ENCODE peak calls at places on chromosomes 5 and 9, in four cellular contexts. One of them, this sample, is unnamed.

GRCh38 chr9:137096785-137097546 is 10.2 kb downstream of the MAN1B1 start:
- DNase-seq in K562: no peak
- DNase-seq in HepG2: no peak
- DNase-seq in Panc1: no peak
- DNase-seq in this sample: no peak

GRCh38 chr5:67809589-67809988 is 406.0 kb upstream of the PIK3R1 start:
- DNase-seq in Panc1: no peak
- DNase-seq in K562: no peak
- DNase-seq in HepG2: no peak
- DNase-seq in this sample: no peak

GRCh38 chr9:125476645-125477044 is 215.0 kb downstream of the GAPVD1 start:
- DNase-seq in Panc1: no peak
- DNase-seq in HepG2: peak; percentile 27
- DNase-seq in K562: peak; percentile 73
- DNase-seq in this sample: no peak

GRCh38 chr5:10631597-10631996 is 67.7 kb downstream of the ANKRD33B start:
- DNase-seq in Panc1: no peak
- DNase-seq in K562: no peak
- DNase-seq in HepG2: no peak
- DNase-seq in this sample: no peak

GRCh38 chr5:166595274-166595951 is 1696.0 kb upstream of the WWC1 start:
- DNase-seq in Panc1: no peak
- DNase-seq in K562: no peak
- DNase-seq in HepG2: no peak
- DNase-seq in this sample: no peak

GRCh38 chr5:58455066-58455465 is 4.8 kb downstream of the PLK2 start:
- DNase-seq in HepG2: no peak
- DNase-seq in Panc1: no peak
- DNase-seq in K562: no peak
- DNase-seq in this sample: no peak

GRCh38 chr5:10485142-10485795 is 43.6 kb downstream of the ROPN1L start:
- DNase-seq in HepG2: no peak
- DNase-seq in K562: peak; percentile 86
- DNase-seq in Panc1: no peak
- DNase-seq in this sample: peak; percentile 18

GRCh38 chr5:112923148-112923917 is 1.3 kb upstream of the REEP5 start:
- DNase-seq in HepG2: no peak
- DNase-seq in Panc1: no peak
- DNase-seq in K562: peak; percentile 32
- DNase-seq in this sample: no peak

GRCh38 chr5:60822285-60822556 is 21.8 kb downstream of the ELOVL7 start:
- DNase-seq in HepG2: no peak
- DNase-seq in Panc1: no peak
- DNase-seq in K562: no peak
- DNase-seq in this sample: no peak

GRCh38 chr5:176578391-176578808 is 29.3 kb downstream of the CDHR2 start:
- DNase-seq in K562: peak; percentile 84
- DNase-seq in HepG2: peak; percentile 45
- DNase-seq in Panc1: no peak
- DNase-seq in this sample: peak; percentile 83

GRCh38 chr9:99682378-99682777 is 139.3 kb upstream of the NR4A3 start:
- DNase-seq in HepG2: no peak
- DNase-seq in K562: no peak
- DNase-seq in Panc1: no peak
- DNase-seq in this sample: no peak

GRCh38 chr5:134132372-134133212 is 18.1 kb downstream of the TCF7 start:
- DNase-seq in HepG2: no peak
- DNase-seq in Panc1: no peak
- DNase-seq in K562: no peak
- DNase-seq in this sample: no peak

GRCh38 chr5:6631441-6631840 is 1.4 kb downstream of the NSUN2 start:
- DNase-seq in Panc1: no peak
- DNase-seq in HepG2: no peak
- DNase-seq in K562: no peak
- DNase-seq in this sample: no peak

GRCh38 chr9:374726-375125 is 160.1 kb downstream of the DOCK8 start:
- DNase-seq in Panc1: no peak
- DNase-seq in K562: no peak
- DNase-seq in HepG2: no peak
- DNase-seq in this sample: no peak

GRCh38 chr5:176927562-176927961 is 28.4 kb upstream of the HK3 start:
- DNase-seq in K562: no peak
- DNase-seq in HepG2: no peak
- DNase-seq in Panc1: no peak
- DNase-seq in this sample: no peak

GRCh38 chr5:43037929-43038510 is 2.1 kb downstream of the ANXA2R start:
- DNase-seq in Panc1: peak; percentile 88
- DNase-seq in HepG2: no peak
- DNase-seq in K562: peak; percentile 49
- DNase-seq in this sample: no peak

GRCh38 chr5:102670224-102670836 is 84.8 kb upstream of the PAM start:
- DNase-seq in Panc1: no peak
- DNase-seq in K562: peak; percentile 76
- DNase-seq in HepG2: peak; percentile 22
- DNase-seq in this sample: peak; percentile 47

GRCh38 chr9:1869843-1870242 is 145.3 kb upstream of the SMARCA2 start:
- DNase-seq in HepG2: peak; percentile 18
- DNase-seq in Panc1: no peak
- DNase-seq in K562: peak; percentile 36
- DNase-seq in this sample: peak; percentile 7

GRCh38 chr5:115812372-115812771 is 4.1 kb downstream of the CDO1 start:
- DNase-seq in HepG2: no peak
- DNase-seq in K562: no peak
- DNase-seq in Panc1: no peak
- DNase-seq in this sample: no peak

DNA sequence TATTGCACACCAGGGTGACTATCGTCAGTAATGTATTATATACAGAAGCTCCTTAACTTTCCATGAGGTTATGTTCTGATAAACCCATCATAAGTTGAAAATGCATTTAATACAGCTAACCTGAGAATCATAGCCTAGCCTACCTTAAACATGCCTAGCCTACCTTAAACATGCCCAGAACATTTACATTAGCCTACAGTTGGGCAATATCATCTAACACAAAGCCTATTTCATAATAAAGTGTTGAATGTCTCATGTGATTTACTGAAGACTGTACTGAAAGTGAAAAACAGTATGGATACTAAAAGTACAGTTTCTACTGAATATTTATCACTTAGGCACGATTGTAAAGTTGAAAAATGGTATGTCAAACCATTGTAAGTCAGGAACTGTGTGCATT is 1.5 kb downstream of the GM2A start:
- DNase-seq in HepG2: no peak
- DNase-seq in Panc1: no peak
- DNase-seq in K562: no peak
- DNase-seq in this sample: no peak
- TF ChIP-seq TCF7L2 in HepG2: no peak
- TF ChIP-seq TCF7L2 in Panc1: no peak
- TF ChIP-seq TCF7L2 in K562: no peak
- TF ChIP-seq TCF7L2 in this sample: no peak

GRCh38 chr9:79384506-79384905 is 187.3 kb upstream of the TLE4 start:
- DNase-seq in HepG2: no peak
- DNase-seq in Panc1: no peak
- DNase-seq in K562: no peak
- DNase-seq in this sample: no peak

GRCh38 chr9:79382468-79382867 is 189.3 kb upstream of the TLE4 start:
- DNase-seq in K562: no peak
- DNase-seq in HepG2: no peak
- DNase-seq in Panc1: no peak
- DNase-seq in this sample: no peak

GRCh38 chr9:79383096-79383495 is 188.7 kb upstream of the TLE4 start:
- DNase-seq in Panc1: no peak
- DNase-seq in K562: no peak
- DNase-seq in HepG2: no peak
- DNase-seq in this sample: no peak

GRCh38 chr9:79384091-79384490 is 187.7 kb upstream of the TLE4 start:
- DNase-seq in Panc1: no peak
- DNase-seq in HepG2: no peak
- DNase-seq in K562: no peak
- DNase-seq in this sample: no peak

DNA sequence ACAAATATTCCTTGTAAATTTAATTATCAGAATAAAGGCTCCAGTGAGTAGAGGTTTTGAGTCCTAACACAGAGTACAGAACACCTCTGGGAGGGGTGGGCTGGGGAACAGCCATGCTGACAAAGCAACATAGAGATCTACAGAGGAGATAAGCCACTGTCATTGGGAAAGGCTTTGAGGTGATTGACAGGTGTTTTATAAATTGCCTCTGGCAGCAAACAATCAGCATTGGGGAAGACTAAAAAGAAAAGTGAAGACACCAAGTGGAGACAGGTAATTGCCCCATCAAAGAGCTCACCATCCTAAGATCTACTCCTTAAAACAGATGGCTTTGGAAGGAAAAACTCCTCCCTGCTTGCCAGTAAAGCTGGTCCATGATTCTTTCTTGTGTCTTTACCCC is 189.7 kb upstream of the TLE4 start:
- DNase-seq in K562: no peak
- DNase-seq in Panc1: no peak
- DNase-seq in HepG2: no peak
- DNase-seq in this sample: no peak
- TF ChIP-seq TCF7L2 in K562: no peak
- TF ChIP-seq TCF7L2 in Panc1: no peak
- TF ChIP-seq TCF7L2 in HepG2: no peak
- TF ChIP-seq TCF7L2 in this sample: no peak

GRCh38 chr5:90709323-90710148 is 150.9 kb downstream of the ADGRV1 start:
- DNase-seq in Panc1: peak; percentile 22
- DNase-seq in K562: peak; percentile 75
- DNase-seq in HepG2: peak; percentile 27
- DNase-seq in this sample: peak; percentile 40
- TF ChIP-seq TCF7L2 in Panc1: no peak
- TF ChIP-seq TCF7L2 in K562: no peak
- TF ChIP-seq TCF7L2 in HepG2: no peak
- TF ChIP-seq TCF7L2 in this sample: no peak

GRCh38 chr5:88937406-88937805 is 54.4 kb upstream of the MEF2C start:
- DNase-seq in K562: no peak
- DNase-seq in HepG2: no peak
- DNase-seq in Panc1: no peak
- DNase-seq in this sample: no peak
- TF ChIP-seq TCF7L2 in K562: no peak
- TF ChIP-seq TCF7L2 in HepG2: no peak
- TF ChIP-seq TCF7L2 in Panc1: no peak
- TF ChIP-seq TCF7L2 in this sample: no peak

DNA sequence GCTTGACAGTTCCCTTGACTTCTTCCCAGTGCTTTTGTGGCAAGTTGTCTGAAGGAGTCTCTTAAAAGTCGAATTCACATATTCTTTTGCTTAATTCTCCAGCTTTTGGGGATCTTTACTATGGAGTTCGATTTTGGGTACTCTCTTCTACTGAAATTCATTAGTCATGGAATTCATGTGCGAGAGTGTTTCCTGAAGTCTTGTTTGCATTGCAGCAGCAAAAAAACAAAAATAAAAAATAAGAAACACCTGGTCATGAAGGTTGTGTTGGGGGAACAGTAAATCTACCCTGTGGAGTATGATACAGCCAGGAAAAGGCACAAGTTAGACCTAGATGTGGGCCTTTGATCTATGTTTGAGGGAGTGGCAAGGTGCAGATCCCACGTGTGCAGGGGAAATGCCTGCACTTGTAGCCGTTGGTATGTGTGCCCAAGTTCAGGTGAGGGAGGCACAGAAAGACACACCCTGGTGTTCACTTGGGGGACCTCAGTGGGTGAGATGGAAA is 55.2 kb downstream of the CFAP77 start:
- DNase-seq in K562: no peak
- DNase-seq in Panc1: no peak
- DNase-seq in HepG2: no peak
- DNase-seq in this sample: no peak
- TF ChIP-seq TCF7L2 in K562: no peak
- TF ChIP-seq TCF7L2 in Panc1: no peak
- TF ChIP-seq TCF7L2 in HepG2: no peak
- TF ChIP-seq TCF7L2 in this sample: no peak

GRCh38 chr9:87793292-87793691 is 67.4 kb downstream of the CTSL start:
- DNase-seq in K562: peak; percentile 71
- DNase-seq in HepG2: peak; percentile 85
- DNase-seq in Panc1: no peak
- DNase-seq in this sample: no peak
- TF ChIP-seq TCF7L2 in K562: no peak
- TF ChIP-seq TCF7L2 in HepG2: no peak
- TF ChIP-seq TCF7L2 in Panc1: no peak
- TF ChIP-seq TCF7L2 in this sample: no peak

DNA sequence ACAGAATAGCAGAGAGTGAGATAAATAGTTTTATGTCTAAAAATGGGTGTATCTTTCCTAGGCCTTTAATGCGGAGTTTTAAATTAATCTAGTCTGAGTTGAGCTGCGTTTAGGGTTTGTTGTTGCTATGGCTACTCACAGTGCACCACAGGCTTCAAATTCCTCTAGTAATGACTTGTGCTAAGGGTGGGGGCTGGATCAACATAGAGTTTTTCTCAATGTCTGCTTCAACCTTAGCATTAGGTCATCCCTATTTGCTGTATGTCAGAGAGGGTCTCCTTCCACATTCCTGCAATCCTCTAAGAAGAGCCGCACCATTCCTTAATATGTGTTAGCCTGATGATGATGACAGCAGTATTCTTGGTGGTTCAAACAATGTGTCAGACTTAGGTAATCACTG is 465.7 kb upstream of the KIF2A start:
- DNase-seq in HepG2: no peak
- DNase-seq in Panc1: no peak
- DNase-seq in K562: no peak
- DNase-seq in this sample: no peak
- TF ChIP-seq TCF7L2 in HepG2: no peak
- TF ChIP-seq TCF7L2 in Panc1: no peak
- TF ChIP-seq TCF7L2 in K562: no peak
- TF ChIP-seq TCF7L2 in this sample: no peak